ENCODE peak calls at places on chromosome 2, in ten cellular contexts. K, R, T, Q, F, N, P, S, Y and D are unnamed samples.

GRCh38 chr2:222214885-222215284 is 83.9 kb downstream of the PAX3 start:
- DNase-seq in K (no peak), R (no peak), T (no peak), Q (no peak), F (no peak), N (no peak), P (no peak), S (no peak), Y (no peak), D (no peak)

GRCh38 chr2:71510196-71510807 is 56.9 kb downstream of the DYSF start:
- DNase-seq in K (peak), R (peak), T (peak), Q (peak), F (peak), N (peak), P (peak), S (peak), Y (peak), D (no peak)

GRCh38 chr2:44244135-44244871 is 31.0 kb upstream of the SLC3A1 start:
- DNase-seq in K (peak), R (no peak), T (no peak), Q (peak), F (no peak), N (peak), P (peak), S (peak), Y (peak), D (no peak)

GRCh38 chr2:10467401-10467800 is 19.3 kb upstream of the ODC1 start:
- DNase-seq in K (no peak), R (no peak), T (no peak), Q (no peak), F (peak), N (no peak), P (no peak), S (no peak), Y (no peak), D (no peak)

GRCh38 chr2:24971300-24971549 is 530 bp downstream of the DNAJC27 start:
- DNase-seq in K (no peak), R (no peak), T (no peak), Q (no peak), F (no peak), N (no peak), P (no peak), S (no peak), Y (no peak), D (no peak)

GRCh38 chr2:167140767-167141166 is 252.5 kb downstream of the XIRP2 start:
- DNase-seq in K (peak), R (no peak), T (no peak), Q (no peak), F (no peak), N (peak), P (no peak), S (peak), Y (peak), D (no peak)

GRCh38 chr2:101355561-101356130 is 31.7 kb downstream of the CREG2 start:
- DNase-seq in K (no peak), R (no peak), T (no peak), Q (no peak), F (no peak), N (no peak), P (no peak), S (no peak), Y (no peak), D (no peak)

GRCh38 chr2:184481862-184482261 is 116.5 kb upstream of the ZNF804A start:
- DNase-seq in K (no peak), R (no peak), T (no peak), Q (no peak), F (no peak), N (no peak), P (no peak), S (no peak), Y (no peak), D (no peak)

GRCh38 chr2:86832334-86833096 is 29.2 kb downstream of the CD8B start:
- DNase-seq in K (no peak), R (no peak), T (no peak), Q (no peak), F (no peak), N (no peak), P (no peak), S (no peak), Y (no peak), D (no peak)

GRCh38 chr2:162919111-162919510 is 80.5 kb upstream of the KCNH7 start:
- DNase-seq in K (no peak), R (no peak), T (no peak), Q (no peak), F (no peak), N (no peak), P (no peak), S (no peak), Y (no peak), D (no peak)